ENCODE peak calls at places on chromosomes 6 and 20, in eight cellular contexts. O is EH; T is H7; J is NAMALWA; H is immature natural killer cell; Y is tibial nerve; I is CD8-positive, alpha-beta memory T cell; M is activated CD4-positive, CD25-positive, alpha-beta regulatory T cell treated with anti-CD3 and anti-CD28 coated beads, Interleukin-2, amount 50 U/mL, for 72 hours. Q is an unnamed sample.

GRCh38 chr6:142786476-142786875 is 158.5 kb downstream of the HIVEP2 start:
- DNase-seq in O (peak; percentile 65), T (no peak), J (no peak), H (no peak), Y (no peak), I (no peak), M (no peak), Q (no peak)

GRCh38 chr6:137845460-137845859 is 21.6 kb upstream of the TNFAIP3 start:
- DNase-seq in O (no peak), T (no peak), J (no peak), H (no peak), Y (no peak), I (no peak), M (no peak), Q (no peak)

GRCh38 chr6:56370591-56371198 is 123.3 kb upstream of the COL21A1 start:
- DNase-seq in O (peak; percentile 90), T (no peak), J (peak; percentile 54), H (no peak), Y (no peak), I (no peak), M (no peak), Q (no peak)

GRCh38 chr6:33417127-33417902 is 592 bp downstream of the CUTA start:
- DNase-seq in O (peak; percentile 96), T (no peak), J (no peak), H (no peak), Y (no peak), I (no peak), M (no peak), Q (no peak)

GRCh38 chr20:47139934-47140333 is 216.6 kb downstream of the ZMYND8 start:
- DNase-seq in O (no peak), T (no peak), J (no peak), H (no peak), Y (no peak), I (no peak), M (no peak), Q (no peak)

GRCh38 chr6:162467679-162468078 is 259.9 kb downstream of the PRKN start:
- DNase-seq in O (no peak), T (no peak), J (no peak), H (no peak), Y (no peak), I (no peak), M (no peak), Q (no peak)

GRCh38 chr20:31674895-31675827 is 37.4 kb downstream of the COX4I2 start:
- DNase-seq in O (peak; percentile 82), T (no peak), J (peak; percentile 68), H (peak; percentile 75), Y (no peak), I (peak; percentile 68), M (peak; percentile 53), Q (peak; percentile 53)

GRCh38 chr6:39192736-39193135 is 36.5 kb downstream of the KCNK5 start:
- DNase-seq in O (no peak), T (no peak), J (no peak), H (no peak), Y (no peak), I (no peak), M (no peak), Q (no peak)

GRCh38 chr6:89117285-89118108 is at the start of gene SRSF12:
- DNase-seq in O (peak; percentile 30), T (peak; percentile 96), J (no peak), H (peak; percentile 65), Y (no peak), I (peak; percentile 8), M (peak; percentile 48), Q (peak; percentile 30)

Q was measured in T-helper 1 cell.